ENCODE peak calls at places on chromosome 4, in four cellular contexts. M is GM12891, A is K562, Z is HL-60. U is an unnamed sample.

GRCh38 chr4:99506781-99507180 is 4.0 kb upstream of the C4orf17 start:
- DNase-seq in A (no peak), M (no peak), Z (no peak), U (no peak)

GRCh38 chr4:69836321-69836720 is 23.6 kb downstream of the SULT1E1 start:
- DNase-seq in M (no peak), Z (no peak), A (no peak), U (no peak)

GRCh38 chr4:184807261-184807660 is 18.5 kb downstream of the ACSL1 start:
- DNase-seq in A (no peak), Z (no peak), M (no peak), U (no peak)

GRCh38 chr4:163623787-163624186 is 129.3 kb downstream of the TMA16 start:
- DNase-seq in M (no peak), Z (no peak), A (no peak), U (no peak)

GRCh38 chr4:129144755-129145206 is 48.8 kb downstream of the C4orf33 start:
- DNase-seq in M (no peak), A (peak), Z (no peak), U (no peak)

GRCh38 chr4:16860506-16860905 is 37.9 kb downstream of the LDB2 start:
- DNase-seq in A (no peak), Z (no peak), M (no peak), U (no peak)

GRCh38 chr4:85005865-85006377 is 39.4 kb upstream of the WDFY3 start:
- DNase-seq in M (no peak), A (no peak), Z (no peak), U (no peak)

GRCh38 chr4:188117631-188118030 is 8.2 kb upstream of the TRIML2 start:
- DNase-seq in M (no peak), Z (no peak), A (no peak), U (no peak)

GRCh38 chr4:120922390-120923200 is at the start of gene PRDM5:
- DNase-seq in M (peak), Z (peak), A (no peak), U (no peak)

GRCh38 chr4:40238008-40238699 is 41.3 kb downstream of the RHOH start:
- DNase-seq in A (peak), M (no peak), Z (no peak), U (no peak)

GRCh38 chr4:170888660-170889059 is 798.9 kb upstream of the AADAT start:
- DNase-seq in A (no peak), Z (no peak), M (no peak), U (no peak)

GRCh38 chr4:151291485-151291884 is 14.5 kb downstream of the PRSS48 start:
- DNase-seq in Z (no peak), M (no peak), A (no peak), U (no peak)

GRCh38 chr4:103648541-103648940 is 71.2 kb downstream of the TACR3 start:
- DNase-seq in A (no peak), Z (no peak), M (no peak), U (no peak)

GRCh38 chr4:52588771-52589591 is 70.1 kb downstream of the USP46 start:
- DNase-seq in Z (no peak), A (no peak), M (no peak), U (no peak)

GRCh38 chr4:14264437-14264836 is 636.9 kb upstream of the BOD1L1 start:
- DNase-seq in M (no peak), A (no peak), Z (no peak), U (no peak)

GRCh38 chr4:14265651-14266050 is 638.1 kb upstream of the BOD1L1 start:
- DNase-seq in A (no peak), M (no peak), Z (no peak), U (no peak)

GRCh38 chr4:14269824-14270223 is 642.3 kb upstream of the BOD1L1 start:
- DNase-seq in A (no peak), M (no peak), Z (peak), U (peak)
- TF ChIP-seq SPI1 in A (no peak), M (no peak), Z (no peak), U (no peak)

DNA sequence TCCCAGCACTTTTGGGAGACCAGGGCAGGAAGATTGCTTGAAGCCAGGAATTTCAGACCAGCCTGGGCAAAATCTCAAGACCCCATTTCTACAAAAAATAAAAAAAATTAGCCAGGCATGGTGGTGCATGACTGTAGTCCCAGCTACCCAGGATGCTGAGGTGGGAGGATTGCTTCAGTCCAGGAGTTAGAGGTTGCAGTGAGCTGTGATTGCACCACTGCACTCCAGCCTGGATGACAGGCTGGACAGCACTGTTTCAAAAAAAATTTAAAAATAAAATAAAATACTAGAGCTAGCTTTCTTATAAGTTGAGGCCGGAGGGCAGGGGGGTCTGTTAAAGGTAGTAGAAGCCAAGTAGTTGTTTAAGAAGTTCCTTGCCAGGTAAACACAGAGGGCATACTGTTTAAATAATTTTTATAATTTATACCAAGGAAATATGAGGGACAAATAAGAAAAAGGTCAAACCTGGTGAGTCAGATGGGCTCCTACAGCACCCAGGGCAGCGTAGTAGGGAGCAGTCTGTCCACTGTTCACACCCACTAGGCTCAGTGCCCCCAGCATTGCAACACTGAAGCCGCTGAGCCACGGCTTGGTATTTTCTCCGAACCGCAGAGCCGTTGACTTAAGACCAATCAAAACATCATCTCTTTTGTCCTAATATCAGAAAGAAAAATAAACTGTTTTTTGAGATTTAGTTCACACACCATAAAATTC is 17.3 kb downstream of the COQ2 start:
- DNase-seq in A (no peak), M (no peak), Z (peak), U (no peak)
- TF ChIP-seq SPI1 in A (no peak), M (no peak), Z (no peak), U (no peak)

GRCh38 chr4:61583696-61584095 is 383.6 kb downstream of the ADGRL3 start:
- DNase-seq in M (no peak), Z (no peak), A (no peak), U (no peak)
- TF ChIP-seq SPI1 in M (no peak), Z (no peak), A (no peak), U (no peak)

DNA sequence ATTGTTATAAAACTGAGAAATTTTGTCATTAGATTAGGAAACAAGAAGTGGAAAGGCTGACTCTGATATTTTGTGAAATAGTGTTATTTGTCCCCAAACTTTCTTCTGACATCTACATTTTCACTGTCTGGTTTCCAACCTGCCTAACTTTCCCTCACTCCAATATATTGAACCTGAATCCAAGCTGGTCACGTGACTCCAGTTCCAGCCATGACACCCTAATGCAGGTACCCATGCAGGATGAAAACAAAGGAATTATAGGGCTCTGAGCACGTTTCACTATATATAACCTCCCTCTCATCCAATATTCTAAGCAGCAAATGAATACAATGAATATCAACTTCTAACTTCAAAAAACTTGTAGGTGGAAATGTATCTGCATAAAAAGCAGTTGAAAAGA is 231.6 kb downstream of the TLL1 start:
- DNase-seq in Z (no peak), M (no peak), A (no peak), U (no peak)
- TF ChIP-seq SPI1 in Z (no peak), M (no peak), A (no peak), U (no peak)

GRCh38 chr4:140673729-140674128 is 82.5 kb downstream of the TBC1D9 start:
- DNase-seq in A (no peak), M (no peak), Z (no peak), U (no peak)
- TF ChIP-seq SPI1 in A (no peak), M (no peak), Z (no peak), U (no peak)

DNA sequence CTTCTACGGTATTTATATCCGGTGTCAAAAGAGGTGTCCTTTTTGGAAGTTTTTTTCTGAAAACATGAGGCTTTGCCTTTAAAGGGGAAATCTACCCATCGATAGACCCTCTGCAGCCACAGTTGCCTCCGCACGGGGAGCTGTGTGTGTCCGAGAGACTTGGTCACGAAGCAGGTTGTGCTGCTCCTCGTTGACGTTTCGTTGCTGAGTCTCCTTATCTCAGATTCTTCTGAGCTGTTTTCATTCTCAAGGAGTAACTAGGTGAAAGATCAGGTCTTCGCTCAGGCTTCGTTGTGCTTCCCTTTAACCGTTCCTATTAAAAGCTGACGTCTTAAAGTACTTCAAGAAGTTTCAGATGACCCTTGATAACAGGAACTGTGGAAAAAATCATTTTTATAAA is 23.8 kb downstream of the TRMT44 start:
- DNase-seq in Z (no peak), A (no peak), M (no peak), U (no peak)
- TF ChIP-seq SPI1 in Z (no peak), A (no peak), M (no peak), U (no peak)

DNA sequence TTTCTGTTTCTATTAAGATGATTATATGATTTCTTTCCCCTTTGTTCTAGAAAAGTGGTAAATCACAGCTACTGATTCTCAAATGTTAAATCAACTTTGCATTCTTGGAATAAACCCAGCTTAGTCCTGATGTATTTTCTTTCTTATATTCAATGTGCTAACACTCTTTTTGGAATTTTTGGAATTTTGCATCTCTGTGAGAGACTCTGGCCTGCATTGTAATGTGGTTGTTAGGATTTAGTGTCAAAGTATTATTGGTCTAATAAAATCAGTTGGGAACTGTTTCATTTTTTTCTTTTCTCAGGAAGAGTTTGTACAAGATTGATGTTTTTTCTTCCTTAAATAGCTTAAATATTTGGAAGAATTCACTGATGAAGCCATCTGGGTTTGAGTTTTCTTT is 109.6 kb downstream of the KIT start:
- DNase-seq in Z (no peak), A (no peak), M (no peak), U (no peak)
- TF ChIP-seq SPI1 in Z (no peak), A (no peak), M (no peak), U (no peak)

DNA sequence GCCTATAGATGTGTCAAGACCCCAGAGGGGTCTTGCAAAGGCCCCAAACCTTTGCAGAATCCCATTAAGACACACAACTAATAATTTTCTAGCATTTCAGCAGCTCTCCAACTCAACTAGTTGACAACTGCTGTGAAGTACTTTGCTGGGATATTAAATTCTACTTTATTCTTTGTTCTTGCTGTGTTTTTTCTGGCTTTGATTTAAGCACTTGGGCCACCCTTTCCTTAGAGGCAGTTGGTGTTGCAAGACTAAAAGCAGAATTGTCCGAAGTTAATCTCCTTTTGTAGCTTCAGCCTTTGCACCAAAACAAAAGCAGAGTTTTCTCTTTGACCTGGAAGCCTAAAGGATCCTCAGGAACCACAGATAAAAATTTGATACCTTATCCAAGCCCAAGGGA is 353.1 kb upstream of the CLNK start:
- DNase-seq in A (no peak), Z (no peak), M (no peak), U (no peak)
- TF ChIP-seq SPI1 in A (no peak), Z (no peak), M (no peak), U (no peak)

DNA sequence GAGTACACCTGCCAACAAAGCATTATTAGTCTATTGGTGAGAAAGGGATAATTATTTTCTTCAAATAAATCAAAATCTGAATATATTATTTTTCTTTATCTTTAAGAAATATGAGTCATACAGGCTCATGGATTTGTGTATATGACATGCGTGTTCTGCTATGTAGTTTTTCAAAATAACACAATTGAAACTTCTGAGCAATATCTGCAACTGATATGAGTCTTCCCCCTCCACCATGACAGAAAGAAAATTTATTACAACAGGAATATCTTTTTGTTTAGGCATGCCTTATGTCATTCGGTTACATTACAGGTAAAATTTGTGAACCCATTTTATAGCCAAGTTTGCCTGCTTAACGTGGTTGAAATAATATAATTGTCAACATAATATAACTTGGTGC is 32.0 kb downstream of the TMPRSS11A start:
- DNase-seq in Z (no peak), M (no peak), A (no peak), U (no peak)
- TF ChIP-seq SPI1 in Z (no peak), M (no peak), A (no peak), U (no peak)

U was measured in GM12878.